ENCODE peak calls at places on chromosomes 4 and X, in ten cellular contexts. W, X, C, A, Y, S, O, R, Z and L are unnamed samples.
A peak's percentile ranks its signal among the peaks of the same experiment; 100 is the strongest.

GRCh38 chrX:130106071-130106470 is 4.2 kb downstream of the ELF4 start:
- DNase-seq in S (peak; percentile 74), O (no peak), R (no peak), A (no peak), Y (no peak), Z (no peak), W (no peak), C (no peak), X (no peak), L (no peak)

GRCh38 chr4:187235456-187236170 is 512.0 kb upstream of the FAT1 start:
- DNase-seq in C (peak; percentile 49), R (no peak), A (peak; percentile 39), Y (no peak), X (no peak), Z (no peak), O (peak; percentile 46), S (no peak), W (no peak), L (no peak)

GRCh38 chr4:41655177-41655576 is 93.3 kb downstream of the PHOX2B start:
- DNase-seq in C (no peak), S (no peak), A (no peak), O (no peak), X (no peak), R (no peak), W (no peak), Z (no peak), Y (no peak), L (no peak)

GRCh38 chrX:16851421-16851820 is 18.7 kb downstream of the RBBP7 start:
- DNase-seq in C (no peak), X (no peak), R (no peak), Z (no peak), A (no peak), O (no peak), Y (no peak), S (no peak), W (no peak), L (no peak)

GRCh38 chrX:108699368-108699767 is 37.0 kb downstream of the IRS4 start:
- DNase-seq in C (no peak), Z (peak; percentile 2), A (no peak), O (peak; percentile 14), R (no peak), W (no peak), X (no peak), Y (no peak), S (no peak), L (no peak)

GRCh38 chr4:53809816-53810215 is 218.5 kb upstream of the LNX1 start:
- DNase-seq in X (no peak), A (no peak), Z (no peak), C (no peak), W (no peak), S (no peak), O (no peak), R (no peak), Y (no peak), L (no peak)

GRCh38 chr4:90069151-90069550 is 58.0 kb upstream of the CCSER1 start:
- DNase-seq in A (no peak), Y (no peak), W (no peak), O (no peak), X (no peak), C (no peak), Z (no peak), S (no peak), R (peak; percentile 36), L (no peak)

GRCh38 chrX:45851434-45851991 is 650.8 kb upstream of the DIPK2B start:
- DNase-seq in S (no peak), O (peak; percentile 17), A (peak; percentile 0), Y (peak; percentile 35), Z (peak; percentile 35), R (no peak), W (peak; percentile 80), C (peak; percentile 13), X (peak; percentile 38), L (no peak)

GRCh38 chrX:133776072-133776471 is 209.3 kb downstream of the GPC3 start:
- DNase-seq in A (no peak), R (no peak), Y (peak; percentile 8), W (peak; percentile 73), O (peak; percentile 5), Z (no peak), C (no peak), X (no peak), S (no peak), L (no peak)

GRCh38 chr4:8391972-8392371 is 48.6 kb downstream of the ACOX3 start:
- DNase-seq in W (no peak), Y (no peak), O (no peak), S (no peak), R (peak; percentile 66), A (no peak), X (no peak), C (peak; percentile 22), Z (peak; percentile 72), L (peak; percentile 72)

GRCh38 chr4:73944061-73944875 is 37.6 kb downstream of the PF4 start:
- DNase-seq in O (no peak), S (no peak), X (no peak), W (no peak), Y (no peak), Z (peak; percentile 18), A (no peak), R (no peak), C (no peak), L (no peak)

GRCh38 chrX:130725519-130725918 is 177.5 kb downstream of the ENOX2 start:
- DNase-seq in C (no peak), X (no peak), O (no peak), S (no peak), W (no peak), Z (no peak), A (no peak), R (no peak), Y (no peak), L (no peak)

GRCh38 chr4:150591284-150591874 is 9.4 kb downstream of the MAB21L2 start:
- DNase-seq in S (no peak), X (no peak), Y (no peak), A (no peak), C (no peak), R (no peak), W (no peak), Z (no peak), O (no peak), L (no peak)

GRCh38 chrX:137227164-137227563 is 193.4 kb upstream of the GPR101 start:
- DNase-seq in X (no peak), S (no peak), C (no peak), W (no peak), Y (no peak), Z (no peak), A (no peak), O (no peak), R (no peak), L (no peak)

GRCh38 chrX:37380920-37381319 is 31.8 kb downstream of the PRRG1 start:
- DNase-seq in S (no peak), R (peak; percentile 66), A (no peak), Y (no peak), Z (peak; percentile 19), X (no peak), O (no peak), W (no peak), C (peak; percentile 6), L (peak; percentile 15)